ENCODE peak calls at places on chromosomes 4 and X, in five cellular contexts. One of them, this sample, is unnamed.

GRCh38 chr4:85823295-85823694 is 348.3 kb downstream of the ARHGAP24 start:
- DNase-seq in C1 segment of cervical spinal cord: no peak
- DNase-seq in mesothelial cell of epicardium: no peak
- DNase-seq in iris pigment epithelial cell: peak
- DNase-seq in mucosa of gallbladder: no peak
- DNase-seq in this sample: no peak

GRCh38 chrX:9267415-9267814 is 197.4 kb upstream of the TBL1X start:
- DNase-seq in mucosa of gallbladder: no peak
- DNase-seq in mesothelial cell of epicardium: no peak
- DNase-seq in C1 segment of cervical spinal cord: no peak
- DNase-seq in iris pigment epithelial cell: no peak
- DNase-seq in this sample: no peak

GRCh38 chrX:49844622-49845021 is 15.5 kb downstream of the PAGE4 start:
- DNase-seq in mucosa of gallbladder: no peak
- DNase-seq in iris pigment epithelial cell: no peak
- DNase-seq in C1 segment of cervical spinal cord: no peak
- DNase-seq in mesothelial cell of epicardium: no peak
- DNase-seq in this sample: peak

GRCh38 chr4:117284736-117285135 is 199.4 kb upstream of the TRAM1L1 start:
- DNase-seq in mucosa of gallbladder: no peak
- DNase-seq in iris pigment epithelial cell: no peak
- DNase-seq in mesothelial cell of epicardium: no peak
- DNase-seq in C1 segment of cervical spinal cord: no peak
- DNase-seq in this sample: no peak

GRCh38 chr4:92455956-92456355 is 152.2 kb downstream of the GRID2 start:
- DNase-seq in mesothelial cell of epicardium: no peak
- DNase-seq in C1 segment of cervical spinal cord: no peak
- DNase-seq in iris pigment epithelial cell: no peak
- DNase-seq in mucosa of gallbladder: no peak
- DNase-seq in this sample: no peak

GRCh38 chr4:181619651-181620050 is 623.6 kb upstream of the TENM3 start:
- DNase-seq in iris pigment epithelial cell: no peak
- DNase-seq in mesothelial cell of epicardium: no peak
- DNase-seq in mucosa of gallbladder: no peak
- DNase-seq in C1 segment of cervical spinal cord: no peak
- DNase-seq in this sample: no peak

GRCh38 chr4:6752486-6752829 is 30.1 kb upstream of the KIAA0232 start:
- DNase-seq in C1 segment of cervical spinal cord: no peak
- DNase-seq in mesothelial cell of epicardium: no peak
- DNase-seq in iris pigment epithelial cell: no peak
- DNase-seq in mucosa of gallbladder: no peak
- DNase-seq in this sample: no peak

GRCh38 chrX:27057883-27058282 is 405.3 kb downstream of the PPP4R3C start:
- DNase-seq in mucosa of gallbladder: no peak
- DNase-seq in C1 segment of cervical spinal cord: no peak
- DNase-seq in mesothelial cell of epicardium: no peak
- DNase-seq in iris pigment epithelial cell: no peak
- DNase-seq in this sample: no peak

GRCh38 chr4:122766353-122766705 is 33.8 kb downstream of the BBS12 start:
- DNase-seq in C1 segment of cervical spinal cord: no peak
- DNase-seq in mucosa of gallbladder: no peak
- DNase-seq in mesothelial cell of epicardium: no peak
- DNase-seq in iris pigment epithelial cell: no peak
- DNase-seq in this sample: no peak

GRCh38 chrX:40439625-40440532 is 140.9 kb upstream of the ATP6AP2 start:
- DNase-seq in C1 segment of cervical spinal cord: no peak
- DNase-seq in mucosa of gallbladder: no peak
- DNase-seq in iris pigment epithelial cell: no peak
- DNase-seq in mesothelial cell of epicardium: no peak
- DNase-seq in this sample: no peak

GRCh38 chr4:140673729-140674128 is 82.5 kb downstream of the TBC1D9 start:
- DNase-seq in mucosa of gallbladder: no peak
- DNase-seq in iris pigment epithelial cell: peak
- DNase-seq in mesothelial cell of epicardium: no peak
- DNase-seq in C1 segment of cervical spinal cord: no peak
- DNase-seq in this sample: no peak

GRCh38 chr4:108620933-108621905 is 843 bp downstream of the RPL34 start:
- DNase-seq in C1 segment of cervical spinal cord: no peak
- DNase-seq in mesothelial cell of epicardium: no peak
- DNase-seq in mucosa of gallbladder: no peak
- DNase-seq in iris pigment epithelial cell: no peak
- DNase-seq in this sample: no peak

GRCh38 chr4:40699648-40700047 is 50.1 kb upstream of the NSUN7 start:
- DNase-seq in mucosa of gallbladder: no peak
- DNase-seq in C1 segment of cervical spinal cord: no peak
- DNase-seq in iris pigment epithelial cell: peak
- DNase-seq in mesothelial cell of epicardium: no peak
- DNase-seq in this sample: no peak

GRCh38 chrX:34656467-34656841 is 631 bp downstream of the TMEM47 start:
- DNase-seq in mucosa of gallbladder: no peak
- DNase-seq in C1 segment of cervical spinal cord: peak
- DNase-seq in mesothelial cell of epicardium: no peak
- DNase-seq in iris pigment epithelial cell: no peak
- DNase-seq in this sample: peak

GRCh38 chr4:2077537-2078460 is 18.7 kb downstream of the NAT8L start:
- DNase-seq in iris pigment epithelial cell: no peak
- DNase-seq in mesothelial cell of epicardium: no peak
- DNase-seq in C1 segment of cervical spinal cord: no peak
- DNase-seq in mucosa of gallbladder: no peak
- DNase-seq in this sample: no peak

GRCh38 chrX:39049975-39050374 is 248.7 kb downstream of the MID1IP1 start:
- DNase-seq in mesothelial cell of epicardium: no peak
- DNase-seq in iris pigment epithelial cell: no peak
- DNase-seq in C1 segment of cervical spinal cord: no peak
- DNase-seq in mucosa of gallbladder: no peak
- DNase-seq in this sample: no peak

GRCh38 chrX:5876984-5877655 is 351.5 kb downstream of the NLGN4X start:
- DNase-seq in mucosa of gallbladder: no peak
- DNase-seq in C1 segment of cervical spinal cord: no peak
- DNase-seq in mesothelial cell of epicardium: peak
- DNase-seq in iris pigment epithelial cell: no peak
- DNase-seq in this sample: no peak

GRCh38 chr4:1178300-1179088 is 6.1 kb upstream of the SPON2 start:
- DNase-seq in mucosa of gallbladder: no peak
- DNase-seq in C1 segment of cervical spinal cord: no peak
- DNase-seq in mesothelial cell of epicardium: no peak
- DNase-seq in iris pigment epithelial cell: no peak
- DNase-seq in this sample: no peak

GRCh38 chr4:128974203-128974602 is 119.1 kb downstream of the SCLT1 start:
- DNase-seq in mesothelial cell of epicardium: no peak
- DNase-seq in iris pigment epithelial cell: peak
- DNase-seq in C1 segment of cervical spinal cord: no peak
- DNase-seq in mucosa of gallbladder: no peak
- DNase-seq in this sample: no peak

GRCh38 chrX:140764401-140764919 is 54.9 kb downstream of the LINC00632 start:
- DNase-seq in mesothelial cell of epicardium: peak
- DNase-seq in iris pigment epithelial cell: peak
- DNase-seq in mucosa of gallbladder: no peak
- DNase-seq in C1 segment of cervical spinal cord: peak
- DNase-seq in this sample: peak

GRCh38 chr4:121053601-121054143 is 18.7 kb downstream of the NDNF start:
- DNase-seq in iris pigment epithelial cell: peak
- DNase-seq in mucosa of gallbladder: no peak
- DNase-seq in mesothelial cell of epicardium: no peak
- DNase-seq in C1 segment of cervical spinal cord: no peak
- DNase-seq in this sample: no peak

GRCh38 chrX:121365572-121366161 is 318.3 kb downstream of the GLUD2 start:
- DNase-seq in iris pigment epithelial cell: no peak
- DNase-seq in mesothelial cell of epicardium: no peak
- DNase-seq in mucosa of gallbladder: peak
- DNase-seq in C1 segment of cervical spinal cord: no peak
- DNase-seq in this sample: no peak

GRCh38 chrX:20499763-20500162 is 233.1 kb upstream of the RPS6KA3 start:
- DNase-seq in iris pigment epithelial cell: no peak
- DNase-seq in mesothelial cell of epicardium: no peak
- DNase-seq in C1 segment of cervical spinal cord: no peak
- DNase-seq in mucosa of gallbladder: no peak
- DNase-seq in this sample: no peak

GRCh38 chrX:24945009-24945408 is 70.8 kb downstream of the ARX start:
- DNase-seq in C1 segment of cervical spinal cord: no peak
- DNase-seq in iris pigment epithelial cell: no peak
- DNase-seq in mesothelial cell of epicardium: no peak
- DNase-seq in mucosa of gallbladder: no peak
- DNase-seq in this sample: no peak

GRCh38 chr4:65669008-65669971 is 999 bp downstream of the EPHA5 start:
- DNase-seq in mesothelial cell of epicardium: peak
- DNase-seq in C1 segment of cervical spinal cord: no peak
- DNase-seq in iris pigment epithelial cell: no peak
- DNase-seq in mucosa of gallbladder: no peak
- DNase-seq in this sample: no peak

GRCh38 chr4:123856689-123857545 is 460.3 kb downstream of the SPRY1 start:
- DNase-seq in mesothelial cell of epicardium: no peak
- DNase-seq in iris pigment epithelial cell: peak
- DNase-seq in mucosa of gallbladder: peak
- DNase-seq in C1 segment of cervical spinal cord: no peak
- DNase-seq in this sample: no peak

GRCh38 chrX:107674480-107675364 is 46.4 kb downstream of the PRPS1 start:
- DNase-seq in C1 segment of cervical spinal cord: no peak
- DNase-seq in mucosa of gallbladder: peak
- DNase-seq in iris pigment epithelial cell: peak
- DNase-seq in mesothelial cell of epicardium: no peak
- DNase-seq in this sample: no peak

GRCh38 chr4:112842513-112842912 is 205.6 kb downstream of the LARP7 start:
- DNase-seq in C1 segment of cervical spinal cord: no peak
- DNase-seq in mucosa of gallbladder: no peak
- DNase-seq in iris pigment epithelial cell: no peak
- DNase-seq in mesothelial cell of epicardium: no peak
- DNase-seq in this sample: no peak

GRCh38 chrX:40663880-40664630 is 16.7 kb upstream of the CXorf38 start:
- DNase-seq in C1 segment of cervical spinal cord: no peak
- DNase-seq in iris pigment epithelial cell: peak
- DNase-seq in mesothelial cell of epicardium: no peak
- DNase-seq in mucosa of gallbladder: no peak
- DNase-seq in this sample: no peak

GRCh38 chr4:98645527-98645926 is 12.9 kb downstream of the TSPAN5 start:
- DNase-seq in C1 segment of cervical spinal cord: no peak
- DNase-seq in iris pigment epithelial cell: no peak
- DNase-seq in mesothelial cell of epicardium: no peak
- DNase-seq in mucosa of gallbladder: no peak
- DNase-seq in this sample: no peak

GRCh38 chr4:1533501-1534064 is 127.3 kb upstream of the NKX1-1 start:
- DNase-seq in C1 segment of cervical spinal cord: no peak
- DNase-seq in mucosa of gallbladder: no peak
- DNase-seq in iris pigment epithelial cell: no peak
- DNase-seq in mesothelial cell of epicardium: no peak
- DNase-seq in this sample: no peak

GRCh38 chr4:38562751-38563198 is 101.2 kb upstream of the KLF3 start:
- DNase-seq in iris pigment epithelial cell: peak
- DNase-seq in C1 segment of cervical spinal cord: no peak
- DNase-seq in mucosa of gallbladder: peak
- DNase-seq in mesothelial cell of epicardium: no peak
- DNase-seq in this sample: no peak